ENCODE peak calls at places on chromosomes 12 and 14, in ten cellular contexts. One of them, this sample, is unnamed.

GRCh38 chr14:91997492-91997891 is 42.4 kb downstream of the TRIP11 start:
- DNase-seq in stimulated activated CD8-positive, alpha-beta memory T cell treated with anti-CD3 and anti-CD28 coated beads, Interleukin-4, amount 100 ng/mL, for 24 hours: no peak
- DNase-seq in NCI-H1436 treated with DMSO at 0.1 percent for 48 hours: no peak
- DNase-seq in endothelial cell: no peak
- DNase-seq in NCI-H1417: no peak
- DNase-seq in activated T-cell treated with anti-CD3 and anti-CD28 coated beads, Interleukin-2, amount 50 U/mL, for 24 hours: no peak
- DNase-seq in iPS-NIHi11: no peak
- DNase-seq in activated T-helper 1 cell treated with anti-CD3 and anti-CD28 coated beads, Interleukin-12 subunit alpha, Interleukin-12 subunit beta, Interleukin-2, Interleukin-4 antibody, amounts not matched to agents 30 ng/mL and 10 ng/mL and 1 ng/mL, durations not matched to agents 14 hours and 24 hours and 36 hours: no peak
- DNase-seq in IMR-90: peak
- DNase-seq in activated B cell treated with CpG ODN at 0.5 μM for 24 hours: no peak
- DNase-seq in this sample: no peak

GRCh38 chr14:105537580-105538474 is 11.4 kb downstream of the TMEM121 start:
- DNase-seq in activated T-helper 1 cell treated with anti-CD3 and anti-CD28 coated beads, Interleukin-12 subunit alpha, Interleukin-12 subunit beta, Interleukin-2, Interleukin-4 antibody, amounts not matched to agents 30 ng/mL and 10 ng/mL and 1 ng/mL, durations not matched to agents 14 hours and 24 hours and 36 hours: peak
- DNase-seq in endothelial cell: peak
- DNase-seq in stimulated activated CD8-positive, alpha-beta memory T cell treated with anti-CD3 and anti-CD28 coated beads, Interleukin-4, amount 100 ng/mL, for 24 hours: peak
- DNase-seq in iPS-NIHi11: peak
- DNase-seq in IMR-90: no peak
- DNase-seq in NCI-H1417: peak
- DNase-seq in activated B cell treated with CpG ODN at 0.5 μM for 24 hours: peak
- DNase-seq in activated T-cell treated with anti-CD3 and anti-CD28 coated beads, Interleukin-2, amount 50 U/mL, for 24 hours: peak
- DNase-seq in NCI-H1436 treated with DMSO at 0.1 percent for 48 hours: no peak
- DNase-seq in this sample: no peak

GRCh38 chr14:90607141-90607540 is 209.1 kb downstream of the TTC7B start:
- DNase-seq in endothelial cell: no peak
- DNase-seq in IMR-90: no peak
- DNase-seq in NCI-H1417: no peak
- DNase-seq in iPS-NIHi11: no peak
- DNase-seq in activated T-cell treated with anti-CD3 and anti-CD28 coated beads, Interleukin-2, amount 50 U/mL, for 24 hours: no peak
- DNase-seq in activated T-helper 1 cell treated with anti-CD3 and anti-CD28 coated beads, Interleukin-12 subunit alpha, Interleukin-12 subunit beta, Interleukin-2, Interleukin-4 antibody, amounts not matched to agents 30 ng/mL and 10 ng/mL and 1 ng/mL, durations not matched to agents 14 hours and 24 hours and 36 hours: no peak
- DNase-seq in activated B cell treated with CpG ODN at 0.5 μM for 24 hours: no peak
- DNase-seq in NCI-H1436 treated with DMSO at 0.1 percent for 48 hours: no peak
- DNase-seq in stimulated activated CD8-positive, alpha-beta memory T cell treated with anti-CD3 and anti-CD28 coated beads, Interleukin-4, amount 100 ng/mL, for 24 hours: no peak
- DNase-seq in this sample: no peak

GRCh38 chr14:105021656-105022275 is 883 bp upstream of the CDCA4 start:
- DNase-seq in stimulated activated CD8-positive, alpha-beta memory T cell treated with anti-CD3 and anti-CD28 coated beads, Interleukin-4, amount 100 ng/mL, for 24 hours: peak
- DNase-seq in activated B cell treated with CpG ODN at 0.5 μM for 24 hours: no peak
- DNase-seq in activated T-helper 1 cell treated with anti-CD3 and anti-CD28 coated beads, Interleukin-12 subunit alpha, Interleukin-12 subunit beta, Interleukin-2, Interleukin-4 antibody, amounts not matched to agents 30 ng/mL and 10 ng/mL and 1 ng/mL, durations not matched to agents 14 hours and 24 hours and 36 hours: peak
- DNase-seq in activated T-cell treated with anti-CD3 and anti-CD28 coated beads, Interleukin-2, amount 50 U/mL, for 24 hours: no peak
- DNase-seq in iPS-NIHi11: peak
- DNase-seq in NCI-H1417: peak
- DNase-seq in endothelial cell: peak
- DNase-seq in IMR-90: peak
- DNase-seq in NCI-H1436 treated with DMSO at 0.1 percent for 48 hours: no peak
- DNase-seq in this sample: peak

GRCh38 chr14:105890474-105891220 is 364.3 kb downstream of the TMEM121 start:
- DNase-seq in activated B cell treated with CpG ODN at 0.5 μM for 24 hours: no peak
- DNase-seq in activated T-helper 1 cell treated with anti-CD3 and anti-CD28 coated beads, Interleukin-12 subunit alpha, Interleukin-12 subunit beta, Interleukin-2, Interleukin-4 antibody, amounts not matched to agents 30 ng/mL and 10 ng/mL and 1 ng/mL, durations not matched to agents 14 hours and 24 hours and 36 hours: no peak
- DNase-seq in endothelial cell: no peak
- DNase-seq in NCI-H1436 treated with DMSO at 0.1 percent for 48 hours: no peak
- DNase-seq in NCI-H1417: no peak
- DNase-seq in IMR-90: no peak
- DNase-seq in activated T-cell treated with anti-CD3 and anti-CD28 coated beads, Interleukin-2, amount 50 U/mL, for 24 hours: peak
- DNase-seq in stimulated activated CD8-positive, alpha-beta memory T cell treated with anti-CD3 and anti-CD28 coated beads, Interleukin-4, amount 100 ng/mL, for 24 hours: no peak
- DNase-seq in iPS-NIHi11: no peak
- DNase-seq in this sample: no peak

GRCh38 chr12:110105961-110106540 is 18.1 kb upstream of the IFT81 start:
- DNase-seq in stimulated activated CD8-positive, alpha-beta memory T cell treated with anti-CD3 and anti-CD28 coated beads, Interleukin-4, amount 100 ng/mL, for 24 hours: no peak
- DNase-seq in activated T-helper 1 cell treated with anti-CD3 and anti-CD28 coated beads, Interleukin-12 subunit alpha, Interleukin-12 subunit beta, Interleukin-2, Interleukin-4 antibody, amounts not matched to agents 30 ng/mL and 10 ng/mL and 1 ng/mL, durations not matched to agents 14 hours and 24 hours and 36 hours: no peak
- DNase-seq in activated T-cell treated with anti-CD3 and anti-CD28 coated beads, Interleukin-2, amount 50 U/mL, for 24 hours: no peak
- DNase-seq in IMR-90: no peak
- DNase-seq in iPS-NIHi11: no peak
- DNase-seq in NCI-H1436 treated with DMSO at 0.1 percent for 48 hours: no peak
- DNase-seq in activated B cell treated with CpG ODN at 0.5 μM for 24 hours: no peak
- DNase-seq in endothelial cell: no peak
- DNase-seq in NCI-H1417: no peak
- DNase-seq in this sample: no peak

GRCh38 chr14:99808515-99808914 is 15.3 kb downstream of the EML1 start:
- DNase-seq in NCI-H1436 treated with DMSO at 0.1 percent for 48 hours: no peak
- DNase-seq in IMR-90: no peak
- DNase-seq in activated B cell treated with CpG ODN at 0.5 μM for 24 hours: no peak
- DNase-seq in NCI-H1417: no peak
- DNase-seq in iPS-NIHi11: no peak
- DNase-seq in stimulated activated CD8-positive, alpha-beta memory T cell treated with anti-CD3 and anti-CD28 coated beads, Interleukin-4, amount 100 ng/mL, for 24 hours: no peak
- DNase-seq in endothelial cell: no peak
- DNase-seq in activated T-helper 1 cell treated with anti-CD3 and anti-CD28 coated beads, Interleukin-12 subunit alpha, Interleukin-12 subunit beta, Interleukin-2, Interleukin-4 antibody, amounts not matched to agents 30 ng/mL and 10 ng/mL and 1 ng/mL, durations not matched to agents 14 hours and 24 hours and 36 hours: no peak
- DNase-seq in activated T-cell treated with anti-CD3 and anti-CD28 coated beads, Interleukin-2, amount 50 U/mL, for 24 hours: no peak
- DNase-seq in this sample: no peak

GRCh38 chr12:7712841-7713442 is 1.7 kb downstream of the DPPA3 start:
- DNase-seq in stimulated activated CD8-positive, alpha-beta memory T cell treated with anti-CD3 and anti-CD28 coated beads, Interleukin-4, amount 100 ng/mL, for 24 hours: no peak
- DNase-seq in NCI-H1436 treated with DMSO at 0.1 percent for 48 hours: no peak
- DNase-seq in NCI-H1417: no peak
- DNase-seq in activated T-helper 1 cell treated with anti-CD3 and anti-CD28 coated beads, Interleukin-12 subunit alpha, Interleukin-12 subunit beta, Interleukin-2, Interleukin-4 antibody, amounts not matched to agents 30 ng/mL and 10 ng/mL and 1 ng/mL, durations not matched to agents 14 hours and 24 hours and 36 hours: no peak
- DNase-seq in endothelial cell: no peak
- DNase-seq in activated T-cell treated with anti-CD3 and anti-CD28 coated beads, Interleukin-2, amount 50 U/mL, for 24 hours: no peak
- DNase-seq in IMR-90: no peak
- DNase-seq in iPS-NIHi11: peak
- DNase-seq in activated B cell treated with CpG ODN at 0.5 μM for 24 hours: no peak
- DNase-seq in this sample: no peak

GRCh38 chr14:91311284-91311662 is 66.8 kb upstream of the GPR68 start:
- DNase-seq in IMR-90: no peak
- DNase-seq in activated T-cell treated with anti-CD3 and anti-CD28 coated beads, Interleukin-2, amount 50 U/mL, for 24 hours: no peak
- DNase-seq in NCI-H1417: no peak
- DNase-seq in NCI-H1436 treated with DMSO at 0.1 percent for 48 hours: no peak
- DNase-seq in iPS-NIHi11: no peak
- DNase-seq in activated T-helper 1 cell treated with anti-CD3 and anti-CD28 coated beads, Interleukin-12 subunit alpha, Interleukin-12 subunit beta, Interleukin-2, Interleukin-4 antibody, amounts not matched to agents 30 ng/mL and 10 ng/mL and 1 ng/mL, durations not matched to agents 14 hours and 24 hours and 36 hours: peak
- DNase-seq in stimulated activated CD8-positive, alpha-beta memory T cell treated with anti-CD3 and anti-CD28 coated beads, Interleukin-4, amount 100 ng/mL, for 24 hours: no peak
- DNase-seq in endothelial cell: no peak
- DNase-seq in activated B cell treated with CpG ODN at 0.5 μM for 24 hours: no peak
- DNase-seq in this sample: no peak

GRCh38 chr12:48890657-48891418 is 25.2 kb upstream of the RND1 start:
- DNase-seq in activated T-cell treated with anti-CD3 and anti-CD28 coated beads, Interleukin-2, amount 50 U/mL, for 24 hours: peak
- DNase-seq in iPS-NIHi11: peak
- DNase-seq in NCI-H1436 treated with DMSO at 0.1 percent for 48 hours: no peak
- DNase-seq in activated T-helper 1 cell treated with anti-CD3 and anti-CD28 coated beads, Interleukin-12 subunit alpha, Interleukin-12 subunit beta, Interleukin-2, Interleukin-4 antibody, amounts not matched to agents 30 ng/mL and 10 ng/mL and 1 ng/mL, durations not matched to agents 14 hours and 24 hours and 36 hours: peak
- DNase-seq in NCI-H1417: peak
- DNase-seq in stimulated activated CD8-positive, alpha-beta memory T cell treated with anti-CD3 and anti-CD28 coated beads, Interleukin-4, amount 100 ng/mL, for 24 hours: peak
- DNase-seq in activated B cell treated with CpG ODN at 0.5 μM for 24 hours: peak
- DNase-seq in IMR-90: peak
- DNase-seq in endothelial cell: peak
- DNase-seq in this sample: peak

GRCh38 chr12:13177896-13178295 is 18.6 kb upstream of the EMP1 start:
- DNase-seq in iPS-NIHi11: no peak
- DNase-seq in activated B cell treated with CpG ODN at 0.5 μM for 24 hours: no peak
- DNase-seq in stimulated activated CD8-positive, alpha-beta memory T cell treated with anti-CD3 and anti-CD28 coated beads, Interleukin-4, amount 100 ng/mL, for 24 hours: no peak
- DNase-seq in endothelial cell: no peak
- DNase-seq in NCI-H1417: no peak
- DNase-seq in activated T-helper 1 cell treated with anti-CD3 and anti-CD28 coated beads, Interleukin-12 subunit alpha, Interleukin-12 subunit beta, Interleukin-2, Interleukin-4 antibody, amounts not matched to agents 30 ng/mL and 10 ng/mL and 1 ng/mL, durations not matched to agents 14 hours and 24 hours and 36 hours: no peak
- DNase-seq in activated T-cell treated with anti-CD3 and anti-CD28 coated beads, Interleukin-2, amount 50 U/mL, for 24 hours: no peak
- DNase-seq in IMR-90: no peak
- DNase-seq in NCI-H1436 treated with DMSO at 0.1 percent for 48 hours: no peak
- DNase-seq in this sample: no peak

GRCh38 chr12:3293013-3293412 is 198.0 kb upstream of the PRMT8 start:
- DNase-seq in endothelial cell: no peak
- DNase-seq in iPS-NIHi11: no peak
- DNase-seq in IMR-90: no peak
- DNase-seq in stimulated activated CD8-positive, alpha-beta memory T cell treated with anti-CD3 and anti-CD28 coated beads, Interleukin-4, amount 100 ng/mL, for 24 hours: no peak
- DNase-seq in activated T-cell treated with anti-CD3 and anti-CD28 coated beads, Interleukin-2, amount 50 U/mL, for 24 hours: no peak
- DNase-seq in activated B cell treated with CpG ODN at 0.5 μM for 24 hours: no peak
- DNase-seq in NCI-H1417: no peak
- DNase-seq in activated T-helper 1 cell treated with anti-CD3 and anti-CD28 coated beads, Interleukin-12 subunit alpha, Interleukin-12 subunit beta, Interleukin-2, Interleukin-4 antibody, amounts not matched to agents 30 ng/mL and 10 ng/mL and 1 ng/mL, durations not matched to agents 14 hours and 24 hours and 36 hours: no peak
- DNase-seq in NCI-H1436 treated with DMSO at 0.1 percent for 48 hours: no peak
- DNase-seq in this sample: no peak

GRCh38 chr14:65291561-65291960 is 121.0 kb upstream of the FUT8 start:
- DNase-seq in iPS-NIHi11: no peak
- DNase-seq in endothelial cell: no peak
- DNase-seq in NCI-H1436 treated with DMSO at 0.1 percent for 48 hours: no peak
- DNase-seq in activated T-helper 1 cell treated with anti-CD3 and anti-CD28 coated beads, Interleukin-12 subunit alpha, Interleukin-12 subunit beta, Interleukin-2, Interleukin-4 antibody, amounts not matched to agents 30 ng/mL and 10 ng/mL and 1 ng/mL, durations not matched to agents 14 hours and 24 hours and 36 hours: no peak
- DNase-seq in activated T-cell treated with anti-CD3 and anti-CD28 coated beads, Interleukin-2, amount 50 U/mL, for 24 hours: no peak
- DNase-seq in activated B cell treated with CpG ODN at 0.5 μM for 24 hours: no peak
- DNase-seq in IMR-90: no peak
- DNase-seq in stimulated activated CD8-positive, alpha-beta memory T cell treated with anti-CD3 and anti-CD28 coated beads, Interleukin-4, amount 100 ng/mL, for 24 hours: no peak
- DNase-seq in NCI-H1417: no peak
- DNase-seq in this sample: no peak

GRCh38 chr12:81381951-81382350 is 304.1 kb downstream of the ACSS3 start:
- DNase-seq in activated T-cell treated with anti-CD3 and anti-CD28 coated beads, Interleukin-2, amount 50 U/mL, for 24 hours: no peak
- DNase-seq in NCI-H1436 treated with DMSO at 0.1 percent for 48 hours: no peak
- DNase-seq in IMR-90: no peak
- DNase-seq in NCI-H1417: no peak
- DNase-seq in activated T-helper 1 cell treated with anti-CD3 and anti-CD28 coated beads, Interleukin-12 subunit alpha, Interleukin-12 subunit beta, Interleukin-2, Interleukin-4 antibody, amounts not matched to agents 30 ng/mL and 10 ng/mL and 1 ng/mL, durations not matched to agents 14 hours and 24 hours and 36 hours: no peak
- DNase-seq in endothelial cell: no peak
- DNase-seq in stimulated activated CD8-positive, alpha-beta memory T cell treated with anti-CD3 and anti-CD28 coated beads, Interleukin-4, amount 100 ng/mL, for 24 hours: no peak
- DNase-seq in iPS-NIHi11: no peak
- DNase-seq in activated B cell treated with CpG ODN at 0.5 μM for 24 hours: no peak
- DNase-seq in this sample: no peak

GRCh38 chr14:91185721-91186120 is 58.8 kb downstream of the GPR68 start:
- DNase-seq in activated B cell treated with CpG ODN at 0.5 μM for 24 hours: no peak
- DNase-seq in NCI-H1417: no peak
- DNase-seq in endothelial cell: no peak
- DNase-seq in IMR-90: peak
- DNase-seq in activated T-cell treated with anti-CD3 and anti-CD28 coated beads, Interleukin-2, amount 50 U/mL, for 24 hours: no peak
- DNase-seq in activated T-helper 1 cell treated with anti-CD3 and anti-CD28 coated beads, Interleukin-12 subunit alpha, Interleukin-12 subunit beta, Interleukin-2, Interleukin-4 antibody, amounts not matched to agents 30 ng/mL and 10 ng/mL and 1 ng/mL, durations not matched to agents 14 hours and 24 hours and 36 hours: no peak
- DNase-seq in NCI-H1436 treated with DMSO at 0.1 percent for 48 hours: no peak
- DNase-seq in stimulated activated CD8-positive, alpha-beta memory T cell treated with anti-CD3 and anti-CD28 coated beads, Interleukin-4, amount 100 ng/mL, for 24 hours: no peak
- DNase-seq in iPS-NIHi11: no peak
- DNase-seq in this sample: no peak

GRCh38 chr12:39332661-39333175 is 110.2 kb downstream of the KIF21A start:
- DNase-seq in activated B cell treated with CpG ODN at 0.5 μM for 24 hours: no peak
- DNase-seq in stimulated activated CD8-positive, alpha-beta memory T cell treated with anti-CD3 and anti-CD28 coated beads, Interleukin-4, amount 100 ng/mL, for 24 hours: no peak
- DNase-seq in endothelial cell: no peak
- DNase-seq in IMR-90: no peak
- DNase-seq in activated T-cell treated with anti-CD3 and anti-CD28 coated beads, Interleukin-2, amount 50 U/mL, for 24 hours: no peak
- DNase-seq in NCI-H1417: no peak
- DNase-seq in activated T-helper 1 cell treated with anti-CD3 and anti-CD28 coated beads, Interleukin-12 subunit alpha, Interleukin-12 subunit beta, Interleukin-2, Interleukin-4 antibody, amounts not matched to agents 30 ng/mL and 10 ng/mL and 1 ng/mL, durations not matched to agents 14 hours and 24 hours and 36 hours: no peak
- DNase-seq in iPS-NIHi11: no peak
- DNase-seq in NCI-H1436 treated with DMSO at 0.1 percent for 48 hours: no peak
- DNase-seq in this sample: no peak

This sample was measured in NCI-H187 treated with DMSO at 0.1 percent for 48 hours.